ENCODE peak calls at places on chromosomes 5 and 9, in six cellular contexts. H is K562, N is DND-41, W is tibial nerve, F is HFF-Myc, O is hepatocyte. C is an unnamed sample.

GRCh38 chr5:10800852-10801251 is 39.8 kb upstream of the DAP start:
- DNase-seq in H (no peak), N (no peak), W (no peak), F (no peak), O (no peak), C (no peak)

GRCh38 chr5:1184481-1184880 is 16.9 kb upstream of the SLC6A19 start:
- DNase-seq in H (no peak), N (no peak), W (no peak), F (no peak), O (no peak), C (no peak)

GRCh38 chr9:135562235-135562745 is 734 bp downstream of the PAEP start:
- DNase-seq in H (no peak), N (no peak), W (no peak), F (no peak), O (no peak), C (no peak)

GRCh38 chr5:56358703-56359428 is 125.7 kb upstream of the ANKRD55 start:
- DNase-seq in H (no peak), N (no peak), W (peak; percentile 26), F (no peak), O (peak; percentile 71), C (peak; percentile 81)

GRCh38 chr9:14311940-14312572 is 1.9 kb downstream of the NFIB start:
- DNase-seq in H (no peak), N (no peak), W (no peak), F (no peak), O (no peak), C (no peak)

GRCh38 chr5:119074419-119074818 is 3.5 kb downstream of the DMXL1 start:
- DNase-seq in H (no peak), N (no peak), W (no peak), F (no peak), O (no peak), C (no peak)

GRCh38 chr9:113298311-113298710 is 4.9 kb downstream of the RNF183 start:
- DNase-seq in H (no peak), N (no peak), W (no peak), F (no peak), O (no peak), C (no peak)

GRCh38 chr5:74940782-74941363 is 74.7 kb upstream of the FAM169A start:
- DNase-seq in H (no peak), N (no peak), W (no peak), F (no peak), O (no peak), C (no peak)

GRCh38 chr5:36422957-36423356 is 121.3 kb upstream of the RANBP3L start:
- DNase-seq in H (no peak), N (no peak), W (no peak), F (no peak), O (no peak), C (peak; percentile 50)

GRCh38 chr5:143913008-143913752 is 101.2 kb downstream of the HMHB1 start:
- DNase-seq in H (no peak), N (no peak), W (no peak), F (no peak), O (no peak), C (no peak)

GRCh38 chr9:89614319-89614892 is 9.6 kb downstream of the GADD45G start:
- DNase-seq in H (no peak), N (no peak), W (no peak), F (no peak), O (peak; percentile 42), C (no peak)

GRCh38 chr5:123099514-123100151 is 10.6 kb downstream of the PRDM6 start:
- DNase-seq in H (no peak), N (no peak), W (no peak), F (no peak), O (peak; percentile 45), C (no peak)

GRCh38 chr5:123098767-123099513 is 9.9 kb downstream of the PRDM6 start:
- DNase-seq in H (no peak), N (no peak), W (peak; percentile 46), F (no peak), O (peak; percentile 50), C (no peak)

GRCh38 chr5:123097483-123097870 is 8.4 kb downstream of the PRDM6 start:
- DNase-seq in H (no peak), N (no peak), W (no peak), F (no peak), O (no peak), C (no peak)

GRCh38 chr5:123095694-123096120 is 6.7 kb downstream of the PRDM6 start:
- DNase-seq in H (no peak), N (no peak), W (no peak), F (no peak), O (no peak), C (no peak)

DNA sequence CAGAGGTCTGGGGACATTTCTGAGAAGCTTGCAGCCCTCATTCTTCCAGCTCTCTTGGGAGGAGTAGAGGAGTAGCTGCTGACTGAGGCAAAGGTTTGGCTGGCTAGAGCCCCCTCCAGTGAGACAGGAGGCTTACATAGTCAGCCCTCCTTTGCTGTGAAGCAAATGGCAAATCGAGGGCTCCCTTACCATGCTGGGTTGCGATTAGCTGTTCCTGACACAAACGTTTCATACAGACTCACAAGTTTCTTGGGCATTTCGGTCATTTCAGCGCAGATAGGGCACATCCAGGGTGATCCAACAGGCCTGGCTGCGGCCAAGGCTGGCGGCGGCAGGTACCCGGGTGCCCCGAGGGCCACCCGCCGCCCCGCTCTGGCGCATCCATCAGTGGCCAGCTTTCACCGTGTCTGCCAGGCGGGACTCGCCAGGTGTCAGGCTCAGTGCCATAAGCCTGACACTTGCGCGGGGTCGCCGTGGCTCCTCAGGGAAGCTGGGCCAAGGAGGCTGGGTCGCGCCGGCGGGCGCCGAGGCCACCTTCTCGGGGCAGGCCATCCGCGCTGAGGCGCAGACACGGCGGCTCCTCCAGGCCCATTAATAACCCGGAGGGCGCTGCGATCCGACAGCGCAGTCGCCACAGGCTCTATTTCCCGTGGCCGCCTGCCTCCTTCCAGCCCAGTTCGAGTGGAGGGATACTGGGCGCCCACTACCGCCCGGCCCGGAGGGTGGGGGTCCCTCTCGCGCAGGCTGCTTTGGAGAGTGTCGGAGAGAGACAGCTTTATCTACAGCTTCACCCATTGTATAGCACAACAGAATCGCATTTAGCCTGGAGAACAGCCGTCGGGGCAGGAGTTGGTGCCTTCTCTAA is 9.1 kb downstream of the PRDM6 start:
- DNase-seq in H (no peak), N (no peak), W (no peak), F (no peak), O (no peak), C (no peak)
- H3K4me3 ChIP-seq in H (no peak overlapping the region), N (no peak overlapping the region), W (no peak overlapping the region), F (no peak overlapping the region), O (no peak overlapping the region), C (no peak overlapping the region)

GRCh38 chr5:149402291-149402690 is 23.2 kb upstream of the IL17B start:
- DNase-seq in H (no peak), N (no peak), W (no peak), F (no peak), O (no peak), C (no peak)

GRCh38 chr5:149399775-149400174 is 20.7 kb upstream of the IL17B start:
- DNase-seq in H (no peak), N (no peak), W (no peak), F (no peak), O (no peak), C (no peak)

GRCh38 chr5:149397530-149397929 is 18.4 kb upstream of the IL17B start:
- DNase-seq in H (no peak), N (no peak), W (no peak), F (no peak), O (peak; percentile 59), C (no peak)

GRCh38 chr5:149403923-149404745 is 25.0 kb upstream of the IL17B start:
- DNase-seq in H (no peak), N (no peak), W (no peak), F (no peak), O (peak; percentile 12), C (no peak)

DNA sequence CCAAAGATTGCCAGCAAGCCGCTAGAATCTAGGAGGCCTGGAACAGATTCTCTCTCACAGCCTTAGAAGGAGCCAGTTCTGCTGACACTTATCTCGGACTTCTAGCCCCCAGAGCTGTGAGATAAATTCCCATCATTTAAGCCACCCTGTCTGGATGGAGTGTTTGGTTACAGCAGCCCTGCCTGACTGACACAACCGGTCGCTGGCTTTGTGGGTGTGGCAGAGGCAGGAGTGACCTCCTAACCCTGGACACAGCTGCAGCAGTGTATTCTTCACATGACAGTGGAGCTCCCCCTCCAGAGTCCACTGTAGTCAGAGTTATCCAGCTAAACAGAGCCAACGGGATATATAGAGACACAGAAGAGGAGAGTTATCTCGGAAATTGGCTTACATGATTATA is 21.2 kb upstream of the IL17B start:
- DNase-seq in H (peak; percentile 75), N (no peak), W (no peak), F (no peak), O (no peak), C (no peak)
- TF ChIP-seq CTCF in H (no peak), N (no peak), W (no peak), F (no peak), O (no peak), C (no peak)

GRCh38 chr5:151238303-151238741 is 14.4 kb upstream of the CCDC69 start:
- DNase-seq in H (peak; percentile 27), N (no peak), W (no peak), F (no peak), O (no peak), C (no peak)

GRCh38 chr5:151243127-151243526 is 9.9 kb upstream of the GM2A start:
- DNase-seq in H (no peak), N (no peak), W (no peak), F (no peak), O (no peak), C (no peak)

GRCh38 chr5:151239237-151239861 is 13.6 kb upstream of the GM2A start:
- DNase-seq in H (peak; percentile 79), N (no peak), W (peak; percentile 60), F (no peak), O (peak; percentile 64), C (peak; percentile 34)

GRCh38 chr5:151243564-151243963 is 9.4 kb upstream of the GM2A start:
- DNase-seq in H (no peak), N (no peak), W (no peak), F (no peak), O (no peak), C (no peak)

DNA sequence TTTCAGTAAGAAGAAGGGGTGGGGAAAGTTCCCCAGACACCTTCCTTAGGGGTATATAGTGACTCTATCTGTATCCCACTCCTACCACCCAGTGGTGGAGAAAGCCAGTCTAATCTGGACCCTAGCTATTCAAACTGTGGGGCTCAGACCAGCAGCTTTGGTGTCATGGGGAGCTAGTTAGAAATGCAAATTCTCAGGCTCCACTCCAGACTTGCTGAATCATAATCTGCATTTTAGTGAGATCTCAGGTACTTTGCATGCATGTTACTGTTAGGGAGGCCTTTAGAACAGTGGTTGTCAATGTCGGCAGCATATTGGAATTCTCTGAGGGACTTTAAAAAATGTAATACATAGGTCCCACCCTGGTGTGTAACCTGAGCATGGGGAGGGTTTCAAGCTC is 12.1 kb upstream of the GM2A start:
- DNase-seq in H (no peak), N (no peak), W (no peak), F (no peak), O (no peak), C (no peak)
- H3K4me3 ChIP-seq in H (no peak overlapping the region), N (no peak overlapping the region), W (no peak overlapping the region), F (no peak overlapping the region), O (no peak overlapping the region), C (no peak overlapping the region)

GRCh38 chr5:133906303-133906702 is 62.1 kb downstream of the C5orf15 start:
- DNase-seq in H (peak; percentile 36), N (no peak), W (no peak), F (no peak), O (no peak), C (no peak)
- TF ChIP-seq CTCF in H (peak; percentile 37), N (no peak), W (no peak), F (no peak), O (no peak), C (no peak)

GRCh38 chr9:97527626-97528528 is 26.4 kb downstream of the TMOD1 start:
- DNase-seq in H (no peak), N (no peak), W (no peak), F (no peak), O (no peak), C (no peak)
- H3K4me3 ChIP-seq in H (no peak overlapping the region), N (no peak overlapping the region), W (no peak overlapping the region), F (no peak overlapping the region), O (no peak overlapping the region), C (no peak overlapping the region)

C was measured in astrocyte of the cerebellum.